ENCODE peak calls at places on chromosomes 7 and 10, in nine cellular contexts. A is aorta; T is body of pancreas; R is NB4; K is heart left ventricle; X is CD4-positive, CD25-positive, alpha-beta regulatory T cell; N is brain microvascular endothelial cell; B is CD8-positive, alpha-beta T cell; U is astrocyte of the spinal cord. W is an unnamed sample.

GRCh38 chr10:106181491-106181890 is 983.0 kb downstream of the SORCS1 start:
- DNase-seq in A (no peak), T (peak; percentile 2), R (no peak), K (no peak), X (no peak), N (no peak), B (no peak), U (peak; percentile 3), W (peak; percentile 50)

GRCh38 chr7:130598056-130598455 is 70.5 kb downstream of the COPG2 start:
- DNase-seq in A (no peak), T (no peak), R (no peak), K (no peak), X (no peak), N (no peak), B (no peak), U (no peak), W (no peak)

GRCh38 chr10:15112657-15113056 is 15.5 kb downstream of the RPP38 start:
- DNase-seq in A (no peak), T (no peak), R (peak; percentile 4), K (no peak), X (no peak), N (no peak), B (no peak), U (no peak), W (no peak)

GRCh38 chr7:156651472-156651871 is 10.9 kb downstream of the RNF32 start:
- DNase-seq in A (no peak), T (no peak), R (no peak), K (no peak), X (no peak), N (no peak), B (no peak), U (no peak), W (no peak)

GRCh38 chr10:12701696-12702095 is 299.8 kb downstream of the CCDC3 start:
- DNase-seq in A (no peak), T (no peak), R (no peak), K (no peak), X (no peak), N (no peak), B (no peak), U (peak; percentile 17), W (no peak)

GRCh38 chr10:5555881-5556280 is 31.1 kb downstream of the CALML3 start:
- DNase-seq in A (no peak), T (no peak), R (no peak), K (no peak), X (no peak), N (no peak), B (no peak), U (no peak), W (no peak)

GRCh38 chr10:127228195-127228785 is 31.9 kb upstream of the INSYN2A start:
- DNase-seq in A (peak; percentile 57), T (no peak), R (peak; percentile 6), K (no peak), X (no peak), N (peak; percentile 7), B (no peak), U (peak; percentile 6), W (no peak)

GRCh38 chr7:120743128-120743527 is 114.8 kb downstream of the TSPAN12 start:
- DNase-seq in A (no peak), T (no peak), R (no peak), K (no peak), X (no peak), N (no peak), B (no peak), U (no peak), W (no peak)

GRCh38 chr7:16318989-16319915 is 102.1 kb downstream of the CRPPA start:
- DNase-seq in A (no peak), T (no peak), R (no peak), K (no peak), X (no peak), N (peak; percentile 64), B (no peak), U (peak; percentile 60), W (no peak)

GRCh38 chr7:133052826-133053225 is 29.1 kb downstream of the CHCHD3 start:
- DNase-seq in A (no peak), T (no peak), R (no peak), K (no peak), X (no peak), N (no peak), B (no peak), U (no peak), W (no peak)

GRCh38 chr7:134589491-134589941 is 40.6 kb downstream of the AKR1B15 start:
- DNase-seq in A (no peak), T (peak; percentile 2), R (no peak), K (no peak), X (no peak), N (no peak), B (no peak), U (peak; percentile 24), W (no peak)

GRCh38 chr7:152136623-152137022 is 111.1 kb downstream of the GALNT11 start:
- DNase-seq in A (no peak), T (peak; percentile 27), R (no peak), K (no peak), X (no peak), N (peak; percentile 74), B (no peak), U (peak; percentile 65), W (peak; percentile 22)

GRCh38 chr10:51857326-51857725 is 157.9 kb upstream of the CSTF2T start:
- DNase-seq in A (no peak), T (no peak), R (no peak), K (no peak), X (no peak), N (no peak), B (no peak), U (no peak), W (no peak)

GRCh38 chr7:134602921-134603394 is 43.7 kb upstream of the BPGM start:
- DNase-seq in A (no peak), T (peak; percentile 11), R (peak; percentile 93), K (no peak), X (no peak), N (no peak), B (no peak), U (peak; percentile 33), W (no peak)

GRCh38 chr10:23412223-23412622 is 26.7 kb upstream of the OTUD1 start:
- DNase-seq in A (no peak), T (no peak), R (peak; percentile 26), K (no peak), X (peak; percentile 37), N (peak; percentile 51), B (no peak), U (no peak), W (peak; percentile 15)

GRCh38 chr7:123748171-123748733 is 551 bp downstream of the WASL start:
- DNase-seq in A (peak; percentile 62), T (peak; percentile 48), R (peak; percentile 71), K (peak; percentile 55), X (peak; percentile 43), N (peak; percentile 18), B (peak; percentile 22), U (peak; percentile 40), W (no peak)

GRCh38 chr7:135858379-135858778 is 109.8 kb upstream of the FAM180A start:
- DNase-seq in A (no peak), T (no peak), R (no peak), K (no peak), X (no peak), N (no peak), B (no peak), U (no peak), W (no peak)

GRCh38 chr10:129963831-129964501 is at the start of gene EBF3:
- DNase-seq in A (peak; percentile 82), T (peak; percentile 55), R (peak; percentile 93), K (peak; percentile 94), X (no peak), N (peak; percentile 18), B (peak; percentile 49), U (no peak), W (no peak)

GRCh38 chr7:115763347-115763746 is 267.2 kb downstream of the TFEC start:
- DNase-seq in A (no peak), T (no peak), R (no peak), K (no peak), X (no peak), N (no peak), B (no peak), U (no peak), W (no peak)

GRCh38 chr10:80497187-80498038 is 40.3 kb upstream of the SH2D4B start:
- DNase-seq in A (no peak), T (no peak), R (peak; percentile 80), K (peak; percentile 78), X (peak; percentile 75), N (peak; percentile 46), B (no peak), U (peak; percentile 52), W (peak; percentile 69)

GRCh38 chr10:122130474-122131110 is 140.5 kb upstream of the BTBD16 start:
- DNase-seq in A (no peak), T (no peak), R (no peak), K (no peak), X (no peak), N (no peak), B (no peak), U (peak; percentile 61), W (no peak)

GRCh38 chr10:86316274-86316835 is 50.2 kb downstream of the GRID1 start:
- DNase-seq in A (no peak), T (no peak), R (no peak), K (no peak), X (no peak), N (no peak), B (no peak), U (no peak), W (no peak)

GRCh38 chr10:82378146-82378545 is 503.2 kb downstream of the NRG3 start:
- DNase-seq in A (peak; percentile 61), T (peak; percentile 71), R (no peak), K (peak; percentile 49), X (no peak), N (peak; percentile 40), B (no peak), U (peak; percentile 17), W (peak; percentile 77)

GRCh38 chr10:103204353-103205255 is 11.5 kb upstream of the NT5C2 start:
- DNase-seq in A (no peak), T (peak; percentile 23), R (no peak), K (no peak), X (no peak), N (peak; percentile 27), B (no peak), U (peak; percentile 31), W (no peak)
- H3K4me3 ChIP-seq in A (no peak overlapping the region), T (no peak overlapping the region), R (no peak overlapping the region), K (no peak overlapping the region), X (no peak overlapping the region), N (no peak overlapping the region), B (no peak overlapping the region), U (no peak overlapping the region), W (no peak overlapping the region)

GRCh38 chr7:50791921-50792341 is 9.2 kb upstream of the GRB10 start:
- DNase-seq in A (no peak), T (peak; percentile 58), R (peak; percentile 82), K (no peak), X (no peak), N (peak; percentile 54), B (no peak), U (peak; percentile 59), W (no peak)
- H3K4me3 ChIP-seq in A (peak overlapping the region; percentile 98), T (peak overlapping the region; percentile 30), R (peak overlapping the region; percentile 64), K (peak overlapping the region; percentile 70), X (no peak overlapping the region), N (peak overlapping the region; percentile 80), B (peak overlapping the region; percentile 22), U (peak overlapping the region; percentile 54), W (peak overlapping the region; percentile 78)

GRCh38 chr10:126198681-126199080 is 189.6 kb downstream of the ADAM12 start:
- DNase-seq in A (no peak), T (no peak), R (no peak), K (no peak), X (no peak), N (no peak), B (no peak), U (no peak), W (no peak)
- H3K4me3 ChIP-seq in A (no peak overlapping the region), T (no peak overlapping the region), R (no peak overlapping the region), K (no peak overlapping the region), X (no peak overlapping the region), N (no peak overlapping the region), B (no peak overlapping the region), U (no peak overlapping the region), W (no peak overlapping the region)

GRCh38 chr10:3095373-3096139 is 28.2 kb downstream of the PFKP start:
- DNase-seq in A (no peak), T (peak; percentile 53), R (peak; percentile 90), K (no peak), X (peak; percentile 87), N (peak; percentile 99), B (peak; percentile 17), U (peak; percentile 99), W (peak; percentile 98)
- H3K4me3 ChIP-seq in A (no peak overlapping the region), T (no peak overlapping the region), R (peak overlapping the region; percentile 22), K (peak overlapping the region; percentile 43), X (peak overlapping the region; percentile 75), N (no peak overlapping the region), B (no peak overlapping the region), U (peak overlapping the region; percentile 4), W (peak overlapping the region; percentile 13)

W was measured in skeletal muscle cell.